ENCODE peak calls at places on chromosomes 1 and 21, in nine cellular contexts. H is fibroblast of lung; D is DMS 273 treated with DMSO at 0.1 percent for 48 hours; J is HEK293T; R is non-pigmented ciliary epithelial cell; S is naive thymus-derived CD4-positive, alpha-beta T cell; Q is ACHN; V is Caki2; Z is progenitor cell of endocrine pancreas. C is an unnamed sample.

GRCh38 chr1:228105996-228106799 is 2.9 kb downstream of the MRPL55 start:
- DNase-seq in S (no peak), J (no peak), Z (no peak), Q (no peak), V (no peak), R (no peak), D (no peak), H (no peak), C (no peak)

GRCh38 chr1:24406783-24407182 is 6.8 kb downstream of the STPG1 start:
- DNase-seq in R (no peak), Q (no peak), D (no peak), V (no peak), S (no peak), H (no peak), J (no peak), Z (no peak), C (no peak)

GRCh38 chr1:168202941-168203654 is 22.7 kb upstream of the SFT2D2 start:
- DNase-seq in S (no peak), J (no peak), Q (no peak), H (peak), Z (no peak), R (peak), V (no peak), D (no peak), C (no peak)

GRCh38 chr1:234987415-234988159 is 141.1 kb downstream of the TOMM20 start:
- DNase-seq in H (peak), S (no peak), D (no peak), Z (no peak), V (peak), J (no peak), Q (peak), R (peak), C (no peak)

GRCh38 chr1:112172294-112172882 is 182.9 kb upstream of the KCND3 start:
- DNase-seq in V (peak), H (peak), Q (peak), D (no peak), S (no peak), J (peak), Z (peak), R (peak), C (no peak)

GRCh38 chr1:234862944-234863515 is 253.1 kb upstream of the IRF2BP2 start:
- DNase-seq in S (no peak), R (no peak), V (peak), D (peak), Z (no peak), Q (no peak), H (peak), J (no peak), C (no peak)

GRCh38 chr1:31734582-31735107 is 29.5 kb downstream of the ADGRB2 start:
- DNase-seq in V (no peak), H (peak), D (no peak), Q (no peak), R (no peak), S (no peak), J (no peak), Z (no peak), C (no peak)

GRCh38 chr1:205834751-205835150 is 15.2 kb downstream of the PM20D1 start:
- DNase-seq in H (no peak), D (no peak), J (peak), Q (no peak), Z (no peak), R (no peak), S (no peak), V (no peak), C (no peak)

GRCh38 chr21:31366825-31367224 is 22.8 kb upstream of the TIAM1 start:
- DNase-seq in V (peak), R (peak), J (no peak), D (no peak), Q (peak), S (no peak), Z (no peak), H (peak), C (no peak)

GRCh38 chr1:183896466-183897026 is 91.6 kb downstream of the RGL1 start:
- DNase-seq in Q (no peak), J (no peak), S (no peak), Z (no peak), V (no peak), R (no peak), D (no peak), H (peak), C (no peak)

GRCh38 chr1:37475380-37476086 is 1.2 kb downstream of the ZC3H12A start:
- DNase-seq in S (no peak), J (no peak), H (peak), R (no peak), D (no peak), Q (no peak), V (peak), Z (no peak), C (no peak)

GRCh38 chr21:44985441-44986401 is 45.9 kb downstream of the SLX9 start:
- DNase-seq in J (no peak), V (no peak), S (no peak), Z (no peak), Q (no peak), R (no peak), D (no peak), H (no peak), C (no peak)

C was measured in stimulated activated CD4-positive, alpha-beta T cell treated with anti-CD3 and anti-CD28 coated beads, Interleukin-2, amount 100 ng/mL, for 4 hours.